ENCODE peak calls at places on chromosome 4, in eight cellular contexts. M, H, X, F, J, V, B and G are unnamed samples. For H3K4me1, the result is how much of the 10 kb centered on the place peaks cover.

GRCh38 chr4:165814256-165815010 is 58.6 kb upstream of the TLL1 start:
- DNase-seq in M (no peak), H (no peak), X (no peak), F (no peak), J (no peak), V (no peak), B (no peak), G (no peak)

GRCh38 chr4:8162625-8163024 is 4.0 kb upstream of the ABLIM2 start:
- DNase-seq in M (no peak), H (no peak), X (peak), F (no peak), J (no peak), V (no peak), B (no peak), G (peak)

GRCh38 chr4:107736924-107737448 is 17.0 kb upstream of the PAPSS1 start:
- DNase-seq in M (peak), H (peak), X (peak), F (no peak), J (no peak), V (peak), B (peak), G (no peak)

GRCh38 chr4:110631582-110632505 is 9.0 kb upstream of the PITX2 start:
- DNase-seq in M (no peak), H (peak), X (peak), F (no peak), J (no peak), V (peak), B (peak), G (peak)

GRCh38 chr4:985123-985830 is 1.6 kb upstream of the IDUA start:
- DNase-seq in M (peak), H (no peak), X (no peak), F (peak), J (peak), V (peak), B (no peak), G (peak)

GRCh38 chr4:74675673-74676279 is 118.5 kb downstream of the BTC start:
- DNase-seq in M (no peak), H (peak), X (peak), F (no peak), J (no peak), V (peak), B (no peak), G (no peak)

GRCh38 chr4:182179105-182179504 is 64.1 kb upstream of the TENM3 start:
- DNase-seq in M (no peak), H (peak), X (no peak), F (no peak), J (no peak), V (peak), B (peak), G (no peak)

GRCh38 chr4:98744372-98745150 is 86.2 kb upstream of the TSPAN5 start:
- DNase-seq in M (no peak), H (no peak), X (no peak), F (no peak), J (no peak), V (no peak), B (no peak), G (no peak)

GRCh38 chr4:71132486-71132885 is 139.0 kb downstream of the DCK start:
- DNase-seq in M (no peak), H (peak), X (no peak), F (no peak), J (no peak), V (no peak), B (no peak), G (no peak)

GRCh38 chr4:162201673-162202072 is 37.9 kb upstream of the FSTL5 start:
- DNase-seq in M (no peak), H (no peak), X (no peak), F (no peak), J (no peak), V (no peak), B (no peak), G (no peak)

GRCh38 chr4:168859888-168860694 is 150.0 kb downstream of the CBR4 start:
- DNase-seq in M (no peak), H (peak), X (no peak), F (no peak), J (no peak), V (peak), B (no peak), G (no peak)

GRCh38 chr4:110484767-110485166 is 8.8 kb downstream of the ENPEP start:
- DNase-seq in M (no peak), H (peak), X (no peak), F (no peak), J (no peak), V (no peak), B (no peak), G (no peak)

GRCh38 chr4:155889036-155889793 is 14.3 kb upstream of the TDO2 start:
- DNase-seq in M (no peak), H (peak), X (no peak), F (no peak), J (no peak), V (no peak), B (no peak), G (no peak)

GRCh38 chr4:185945906-185946305 is 123.0 kb upstream of the TLR3 start:
- DNase-seq in M (no peak), H (no peak), X (no peak), F (no peak), J (no peak), V (no peak), B (no peak), G (no peak)

GRCh38 chr4:153773236-153773690 is 13.4 kb upstream of the RNF175 start:
- DNase-seq in M (no peak), H (no peak), X (peak), F (no peak), J (no peak), V (peak), B (no peak), G (no peak)

GRCh38 chr4:8095956-8096689 is 62.5 kb downstream of the ABLIM2 start:
- DNase-seq in M (no peak), H (peak), X (no peak), F (no peak), J (no peak), V (no peak), B (no peak), G (peak)

GRCh38 chr4:10108818-10109783 is 7.5 kb downstream of the WDR1 start:
- DNase-seq in M (no peak), H (peak), X (no peak), F (peak), J (no peak), V (no peak), B (no peak), G (peak)

GRCh38 chr4:145484240-145484846 is 2.7 kb downstream of the SMAD1 start:
- DNase-seq in M (no peak), H (no peak), X (no peak), F (no peak), J (no peak), V (no peak), B (no peak), G (no peak)

GRCh38 chr4:575281-576141 is 584 bp downstream of the TMEM271 start:
- DNase-seq in M (no peak), H (peak), X (no peak), F (no peak), J (no peak), V (peak), B (peak), G (no peak)

GRCh38 chr4:74146581-74147129 is 11.3 kb upstream of the MTHFD2L start:
- DNase-seq in M (no peak), H (no peak), X (no peak), F (no peak), J (no peak), V (no peak), B (no peak), G (no peak)

GRCh38 chr4:6198768-6199343 is 1.5 kb downstream of the JAKMIP1 start:
- DNase-seq in M (no peak), H (no peak), X (no peak), F (peak), J (peak), V (peak), B (peak), G (no peak)

GRCh38 chr4:56134272-56134671 is 185.5 kb downstream of the CEP135 start:
- DNase-seq in M (no peak), H (peak), X (no peak), F (no peak), J (no peak), V (peak), B (no peak), G (peak)

GRCh38 chr4:4492161-4492847 is 49.5 kb downstream of the STX18 start:
- DNase-seq in M (no peak), H (peak), X (no peak), F (no peak), J (no peak), V (no peak), B (no peak), G (no peak)

GRCh38 chr4:89661490-89661889 is 175.5 kb downstream of the SNCA start:
- DNase-seq in M (no peak), H (peak), X (no peak), F (no peak), J (no peak), V (peak), B (no peak), G (no peak)

GRCh38 chr4:23903859-23904438 is 14.1 kb upstream of the PPARGC1A start:
- DNase-seq in M (no peak), H (no peak), X (no peak), F (no peak), J (no peak), V (no peak), B (no peak), G (no peak)

GRCh38 chr4:89788243-89789072 is 48.5 kb downstream of the SNCA start:
- DNase-seq in M (no peak), H (peak), X (no peak), F (no peak), J (no peak), V (no peak), B (no peak), G (no peak)

GRCh38 chr4:163693776-163694175 is 199.3 kb downstream of the TMA16 start:
- DNase-seq in M (no peak), H (peak), X (no peak), F (no peak), J (no peak), V (no peak), B (no peak), G (no peak)

GRCh38 chr4:831483-831805 is 5.5 kb upstream of the CPLX1 start:
- DNase-seq in M (no peak), H (no peak), X (no peak), F (no peak), J (no peak), V (no peak), B (no peak), G (peak)

GRCh38 chr4:165440415-165440882 is 61.6 kb downstream of the CPE start:
- DNase-seq in M (no peak), H (peak), X (no peak), F (no peak), J (no peak), V (no peak), B (no peak), G (no peak)

GRCh38 chr4:42519803-42520417 is 122.6 kb downstream of the SHISA3 start:
- DNase-seq in M (peak), H (peak), X (peak), F (peak), J (peak), V (peak), B (peak), G (no peak)

GRCh38 chr4:2793578-2793919 is 664 bp downstream of the SH3BP2 start:
- DNase-seq in M (no peak), H (peak), X (no peak), F (no peak), J (peak), V (peak), B (no peak), G (peak)

GRCh38 chr4:78661086-78661690 is 109.6 kb downstream of the ANXA3 start:
- DNase-seq in M (no peak), H (no peak), X (no peak), F (no peak), J (no peak), V (no peak), B (no peak), G (no peak)

GRCh38 chr4:78662661-78663060 is 111.1 kb downstream of the ANXA3 start:
- DNase-seq in M (no peak), H (no peak), X (no peak), F (no peak), J (no peak), V (no peak), B (no peak), G (no peak)

GRCh38 chr4:78660559-78660958 is 109.0 kb downstream of the ANXA3 start:
- DNase-seq in M (no peak), H (no peak), X (no peak), F (no peak), J (no peak), V (no peak), B (no peak), G (no peak)

GRCh38 chr4:78659665-78660064 is 108.1 kb downstream of the ANXA3 start:
- DNase-seq in M (no peak), H (no peak), X (no peak), F (no peak), J (no peak), V (no peak), B (no peak), G (no peak)

GRCh38 chr4:78661923-78662521 is 110.5 kb downstream of the ANXA3 start:
- DNase-seq in M (no peak), H (peak), X (no peak), F (no peak), J (no peak), V (peak), B (no peak), G (no peak)
- H3K4me1 ChIP-seq in M (under half), H (under half), X (under half), F (under half), J (under half), V (under half), B (under half), G (under half)

DNA sequence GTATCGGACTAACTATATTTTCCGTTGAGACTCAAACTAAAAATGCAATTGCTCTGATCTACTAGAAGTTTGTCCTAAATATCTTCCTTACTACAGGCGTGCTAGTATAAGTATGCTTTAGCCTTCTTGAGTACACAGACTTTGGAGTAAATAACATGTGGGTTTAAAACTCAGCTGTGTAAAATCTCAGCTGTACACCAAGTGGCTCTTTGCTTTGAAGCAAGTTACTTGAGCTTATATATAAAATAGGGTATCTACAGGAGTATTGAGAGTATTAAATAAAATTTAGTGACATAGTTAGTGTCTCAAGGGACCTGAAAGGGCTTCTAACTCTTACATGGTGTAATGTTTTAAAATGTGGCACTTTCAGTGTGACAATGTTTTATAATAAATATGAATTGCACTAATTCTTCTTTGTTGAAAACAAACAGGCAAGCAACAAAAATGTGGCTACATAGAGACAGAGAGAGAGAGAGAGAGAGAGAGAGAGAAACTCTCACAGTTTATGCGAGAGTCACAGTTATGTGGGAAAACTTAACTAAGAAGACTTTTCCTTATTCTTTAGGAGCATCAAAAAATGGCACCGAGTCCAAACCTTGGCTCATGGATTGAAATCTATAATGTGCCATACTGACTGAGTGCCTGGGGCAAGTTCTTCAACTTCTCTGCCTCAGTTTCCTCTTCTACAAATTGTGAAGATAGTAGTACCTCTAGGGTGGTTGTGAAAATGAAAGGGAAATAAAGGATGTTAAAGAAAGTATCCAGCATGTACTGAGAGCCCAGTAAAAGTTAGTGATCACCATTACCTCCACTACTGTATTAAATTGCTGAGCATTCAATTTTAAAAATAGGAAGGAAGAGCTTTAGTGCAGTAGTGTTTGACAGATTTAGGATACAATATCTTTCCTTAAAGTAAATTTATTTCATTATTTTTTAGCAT is 187.8 kb upstream of the ANK2 start:
- DNase-seq in M (no peak), H (no peak), X (no peak), F (no peak), J (no peak), V (peak), B (no peak), G (no peak)
- H3K4me1 ChIP-seq in M (under half), H (under half), X (under half), F (under half), J (under half), V (half or more), B (under half), G (under half)

DNA sequence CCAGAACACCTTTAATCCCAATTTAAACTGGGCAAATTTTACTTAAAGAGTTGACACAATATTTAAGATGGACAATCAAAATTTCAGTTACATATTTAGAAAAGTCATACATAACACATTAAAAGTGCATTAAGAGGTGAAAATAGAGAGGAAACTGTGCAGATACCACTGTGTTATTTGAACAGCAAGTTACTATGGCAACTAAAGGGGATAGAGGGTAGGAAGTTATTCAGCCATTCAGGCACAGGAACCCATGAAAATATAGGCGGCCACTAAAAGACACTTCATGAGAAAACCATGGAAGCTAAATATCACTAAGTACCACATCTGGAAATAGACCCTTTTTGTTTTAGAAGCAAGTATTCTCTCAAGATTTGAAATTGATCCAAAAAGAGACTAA is 75.1 kb downstream of the PDGFC start:
- DNase-seq in M (no peak), H (no peak), X (no peak), F (no peak), J (no peak), V (no peak), B (no peak), G (no peak)
- H3K4me1 ChIP-seq in M (under half), H (under half), X (under half), F (under half), J (under half), V (under half), B (under half), G (under half)

DNA sequence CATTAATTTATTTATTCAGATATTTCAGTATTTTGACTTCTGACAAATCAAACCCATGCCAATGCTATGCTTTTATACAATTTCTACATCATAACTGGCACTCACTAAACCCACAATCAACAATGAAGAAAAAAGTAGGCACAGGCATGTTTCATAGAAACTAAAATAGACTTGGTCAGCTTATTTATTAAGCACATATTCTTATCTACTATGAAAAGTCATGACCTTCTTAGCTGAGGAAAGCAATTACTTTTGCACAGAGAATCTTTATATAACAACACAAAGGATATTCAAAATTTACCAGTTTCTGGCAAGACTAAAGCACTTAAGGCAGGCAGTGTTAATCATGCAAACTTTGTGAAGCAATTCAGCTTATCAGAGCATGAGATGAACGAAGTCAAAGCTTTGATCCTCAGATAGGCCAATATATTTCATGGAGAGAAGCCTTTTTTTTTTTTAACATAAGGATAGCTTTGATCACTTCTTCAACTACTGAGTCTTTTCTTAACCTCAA is 490.6 kb downstream of the INPP4B start:
- DNase-seq in M (no peak), H (no peak), X (no peak), F (no peak), J (no peak), V (no peak), B (no peak), G (no peak)
- H3K4me1 ChIP-seq in M (half or more), H (under half), X (under half), F (half or more), J (half or more), V (under half), B (under half), G (under half)

DNA sequence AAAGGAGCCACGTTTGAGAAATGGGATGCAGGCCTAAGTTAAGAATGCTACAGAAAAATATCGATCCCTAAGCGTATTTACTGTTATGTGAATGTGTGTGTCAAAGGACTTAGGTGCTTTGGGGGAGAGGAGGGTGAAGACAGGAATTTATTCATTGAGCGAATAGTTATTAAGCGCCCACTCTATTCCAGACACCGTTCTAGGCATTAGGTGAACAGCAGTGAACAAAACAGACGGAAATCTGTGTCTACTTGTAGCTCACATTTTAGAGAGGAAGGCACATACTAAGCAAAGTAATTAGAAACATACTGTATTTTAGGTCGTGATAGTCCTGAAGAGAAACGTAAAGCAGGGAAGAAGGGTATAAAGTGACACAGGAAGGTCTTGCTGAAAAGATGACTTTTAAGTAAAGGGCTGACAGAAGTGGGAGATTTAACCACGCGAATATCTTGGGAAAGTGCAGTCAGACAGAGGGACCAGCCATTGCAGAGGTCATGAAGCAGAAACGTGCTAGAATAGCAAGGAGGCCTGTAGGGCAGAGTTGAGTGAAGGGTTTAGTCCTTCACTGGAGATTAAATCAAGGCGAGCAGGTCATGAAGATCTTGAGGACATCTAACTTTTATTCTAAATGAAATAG is 541 bp downstream of the AIMP1 start:
- DNase-seq in M (no peak), H (no peak), X (peak), F (no peak), J (no peak), V (peak), B (no peak), G (no peak)
- H3K4me1 ChIP-seq in M (under half), H (under half), X (half or more), F (under half), J (under half), V (under half), B (under half), G (under half)